ENCODE peak calls at places on chromosomes 13 and 19, in ten cellular contexts. J is H1, D is heart right ventricle, R is pancreas, B is psoas muscle, A is uterus, O is tibial nerve, Q is K562, P is AG04450, N is testis. X is an unnamed sample. For H3K27me3, the result is how much of the 10 kb centered on the place peaks cover.

GRCh38 chr13:102951808-102952207 is 106.0 kb downstream of the ERCC5 start:
- DNase-seq in J (no peak), D (no peak), Q (no peak), O (no peak), B (no peak), R (no peak), A (no peak), P (no peak), N (no peak), X (no peak)

GRCh38 chr13:39773833-39774232 is 118.4 kb downstream of the COG6 start:
- DNase-seq in P (no peak), R (no peak), D (no peak), A (no peak), O (no peak), N (no peak), Q (no peak), J (no peak), B (no peak), X (no peak)

GRCh38 chr19:48807590-48808308 is 3.1 kb downstream of the BCAT2 start:
- DNase-seq in B (no peak), J (no peak), R (no peak), P (no peak), D (no peak), O (no peak), N (no peak), A (no peak), Q (peak), X (no peak)

GRCh38 chr19:4966591-4966990 is 2.3 kb upstream of the KDM4B start:
- DNase-seq in D (no peak), O (no peak), Q (no peak), J (no peak), R (no peak), B (no peak), A (no peak), P (no peak), N (no peak), X (no peak)

GRCh38 chr19:42348211-42348610 is 22.8 kb downstream of the MEGF8 start:
- DNase-seq in J (no peak), R (no peak), Q (no peak), O (no peak), D (no peak), A (no peak), N (no peak), B (no peak), P (no peak), X (no peak)

GRCh38 chr13:90680826-90681225 is 666.7 kb upstream of the MIR17HG start:
- DNase-seq in O (no peak), R (no peak), N (no peak), B (no peak), Q (no peak), P (no peak), J (no peak), A (no peak), D (no peak), X (no peak)

GRCh38 chr13:39676315-39676876 is 20.9 kb downstream of the COG6 start:
- DNase-seq in N (peak), B (no peak), A (peak), P (no peak), Q (peak), R (no peak), D (no peak), O (peak), J (no peak), X (no peak)

GRCh38 chr13:98507060-98507797 is 69.7 kb downstream of the STK24 start:
- DNase-seq in N (peak), R (peak), D (peak), J (peak), Q (peak), A (peak), O (peak), B (peak), P (no peak), X (peak)

GRCh38 chr13:30457306-30457891 is 8.3 kb downstream of the HMGB1 start:
- DNase-seq in B (no peak), R (no peak), D (no peak), Q (no peak), O (no peak), N (no peak), P (no peak), J (no peak), A (no peak), X (no peak)

GRCh38 chr13:58991826-58992477 is 1171.8 kb downstream of the DIAPH3 start:
- DNase-seq in B (no peak), R (no peak), D (no peak), Q (no peak), P (no peak), N (no peak), A (no peak), J (no peak), O (no peak), X (no peak)

GRCh38 chr19:21439372-21439771 is 42.4 kb downstream of the ZNF493 start:
- DNase-seq in N (no peak), B (no peak), P (no peak), O (no peak), J (no peak), D (no peak), Q (no peak), R (no peak), A (peak), X (peak)

GRCh38 chr13:48539550-48539949 is 6.7 kb upstream of the RCBTB2 start:
- DNase-seq in N (no peak), P (no peak), B (peak), D (no peak), J (no peak), R (no peak), O (no peak), Q (no peak), A (no peak), X (peak)

GRCh38 chr19:38062959-38063786 is 156.2 kb downstream of the SIPA1L3 start:
- DNase-seq in N (no peak), O (no peak), J (no peak), R (no peak), P (no peak), B (no peak), Q (no peak), D (no peak), A (no peak), X (no peak)

GRCh38 chr13:75319244-75319643 is 162.7 kb downstream of the TBC1D4 start:
- DNase-seq in D (no peak), J (no peak), O (peak), P (no peak), A (no peak), R (no peak), B (no peak), N (no peak), Q (no peak), X (no peak)

GRCh38 chr13:28820099-28821051 is at the start of gene MTUS2:
- DNase-seq in P (no peak), B (no peak), A (no peak), J (no peak), O (no peak), Q (peak), R (peak), D (no peak), N (peak), X (no peak)

GRCh38 chr13:100388923-100389322 is 199.7 kb downstream of the GGACT start:
- DNase-seq in D (no peak), B (no peak), A (no peak), P (no peak), N (no peak), O (no peak), R (no peak), J (no peak), Q (no peak), X (no peak)

GRCh38 chr19:54465367-54466109 is 2.0 kb upstream of the LENG9 start:
- DNase-seq in J (no peak), D (no peak), N (no peak), O (no peak), P (no peak), A (no peak), B (peak), Q (no peak), R (no peak), X (peak)

GRCh38 chr13:104315606-104316005 is 1249.4 kb upstream of the SLC10A2 start:
- DNase-seq in D (no peak), R (no peak), A (no peak), P (peak), Q (no peak), B (no peak), J (no peak), N (no peak), O (no peak), X (no peak)

GRCh38 chr13:83730674-83731073 is 151.6 kb downstream of the SLITRK1 start:
- DNase-seq in D (no peak), B (no peak), P (no peak), J (no peak), Q (no peak), R (no peak), N (no peak), A (no peak), O (no peak), X (no peak)

GRCh38 chr13:114110091-114110829 is 22.2 kb downstream of the RASA3 start:
- DNase-seq in Q (no peak), J (no peak), B (peak), N (no peak), R (peak), O (no peak), A (peak), D (no peak), P (no peak), X (peak)

GRCh38 chr19:44685877-44686276 is 13.1 kb upstream of the CEACAM16 start:
- DNase-seq in A (no peak), B (no peak), Q (no peak), J (no peak), R (no peak), P (no peak), D (no peak), O (no peak), N (no peak), X (no peak)

GRCh38 chr13:76472916-76473315 is 413.3 kb downstream of the KCTD12 start:
- DNase-seq in D (no peak), N (no peak), J (no peak), A (no peak), P (no peak), B (no peak), O (no peak), R (no peak), Q (no peak), X (no peak)

GRCh38 chr19:14347999-14348889 is 33.0 kb upstream of the ADGRE5 start:
- DNase-seq in N (peak), Q (peak), P (no peak), D (peak), A (peak), B (peak), J (peak), O (peak), R (peak), X (peak)

GRCh38 chr19:38120471-38121030 is 103.5 kb downstream of the DPF1 start:
- DNase-seq in P (no peak), R (no peak), B (no peak), Q (no peak), O (no peak), A (no peak), D (no peak), N (peak), J (no peak), X (no peak)

GRCh38 chr19:46181386-46181774 is 33.3 kb downstream of the IGFL2 start:
- DNase-seq in J (no peak), B (no peak), D (no peak), R (no peak), P (no peak), A (no peak), Q (no peak), N (no peak), O (no peak), X (no peak)

DNA sequence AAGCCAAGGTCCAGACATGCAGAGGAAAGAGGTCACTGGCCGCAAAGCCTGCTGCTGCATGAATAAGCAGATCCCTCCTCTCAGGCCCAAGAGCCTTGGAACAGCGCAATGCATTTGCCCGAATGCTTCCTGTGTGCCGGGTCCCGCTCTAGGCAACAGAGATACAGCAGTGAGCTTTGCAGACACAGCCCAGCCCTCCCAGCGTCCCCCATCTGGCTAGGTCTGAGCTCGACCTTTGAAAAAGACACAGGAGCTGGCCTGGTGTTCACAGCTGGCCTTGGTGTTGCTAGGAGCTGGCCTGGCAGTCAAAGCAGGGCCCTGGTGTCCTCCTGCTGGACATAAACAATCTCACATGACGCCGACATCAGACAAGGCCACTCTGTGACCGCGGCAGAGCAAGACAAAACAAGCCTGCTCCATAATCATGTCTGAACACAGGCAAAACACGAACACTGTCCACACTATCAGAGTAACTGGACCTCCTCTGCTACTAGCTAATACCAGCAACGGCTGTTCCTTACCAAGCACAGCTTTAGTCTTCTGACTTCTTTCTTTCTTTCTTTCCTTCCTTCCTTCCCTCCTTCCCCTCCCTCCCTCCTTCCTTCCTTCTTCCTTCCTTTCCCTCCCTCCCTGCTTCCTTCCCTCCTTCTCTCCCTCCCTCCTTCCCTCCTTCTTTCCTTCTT is 5.7 kb upstream of the PEX11G start:
- DNase-seq in P (no peak), O (peak), B (peak), A (no peak), N (peak), J (no peak), D (peak), R (peak), Q (peak), X (peak)
- TF ChIP-seq CTCF in P (no peak), O (no peak), B (no peak), A (no peak), N (peak), J (no peak), D (peak), R (peak), Q (peak), X (peak)

GRCh38 chr19:30003862-30004261 is 61.8 kb downstream of the URI1 start:
- DNase-seq in B (no peak), R (no peak), O (no peak), J (no peak), D (no peak), Q (no peak), N (no peak), A (no peak), P (no peak), X (no peak)

GRCh38 chr19:29999490-29999889 is 57.5 kb downstream of the URI1 start:
- DNase-seq in B (no peak), A (no peak), J (no peak), O (no peak), N (no peak), R (no peak), D (no peak), Q (no peak), P (no peak), X (no peak)

GRCh38 chr19:30001794-30002193 is 59.8 kb downstream of the URI1 start:
- DNase-seq in R (no peak), Q (peak), D (no peak), J (no peak), O (no peak), P (no peak), A (no peak), B (no peak), N (no peak), X (no peak)

GRCh38 chr19:30001301-30001700 is 59.3 kb downstream of the URI1 start:
- DNase-seq in B (no peak), Q (no peak), A (no peak), D (no peak), R (no peak), P (no peak), O (no peak), N (no peak), J (no peak), X (no peak)

DNA sequence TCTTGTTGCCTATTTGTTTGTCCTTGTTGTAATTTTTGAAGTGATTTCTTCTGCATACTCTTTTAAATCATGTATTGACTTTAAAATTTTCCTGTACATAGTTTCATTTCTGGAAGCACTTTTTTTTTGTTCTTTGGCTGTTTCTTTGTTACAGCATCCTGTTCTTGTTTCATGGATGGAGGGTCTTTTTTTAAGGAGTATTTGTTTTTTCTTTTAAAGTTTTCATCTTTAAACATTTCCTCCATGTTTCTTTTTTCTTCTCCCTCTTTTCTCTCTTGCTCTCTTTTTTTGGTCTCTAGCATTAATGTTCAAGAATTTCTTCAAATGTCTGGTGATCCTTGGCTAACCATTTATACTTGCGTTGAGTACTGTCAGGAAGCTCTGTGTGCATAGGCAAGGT is 58.8 kb downstream of the URI1 start:
- DNase-seq in N (no peak), R (no peak), Q (no peak), B (no peak), A (no peak), O (no peak), J (no peak), D (no peak), P (no peak), X (no peak)
- H3K4me3 ChIP-seq in N (no peak), R (no peak), Q (no peak), B (no peak), A (no peak), O (no peak), J (no peak), D (no peak), P (no peak), X (no peak)

GRCh38 chr19:29538651-29539050 is 12.9 kb downstream of the VSTM2B start:
- DNase-seq in B (no peak), A (no peak), Q (no peak), D (no peak), J (no peak), O (no peak), P (no peak), N (no peak), R (no peak), X (no peak)
- H3K27me3 ChIP-seq in B (under half), A (under half), Q (under half), D (under half), J (under half), O (under half), P (under half), N (under half), R (under half), X (under half)

GRCh38 chr13:110563463-110563774 is 1.9 kb upstream of the RAB20 start:
- DNase-seq in Q (no peak), N (no peak), J (no peak), A (no peak), O (no peak), P (no peak), R (no peak), D (no peak), B (no peak), X (no peak)

GRCh38 chr13:110566201-110566600 is 4.7 kb upstream of the RAB20 start:
- DNase-seq in D (no peak), O (no peak), J (no peak), A (no peak), B (no peak), Q (no peak), N (no peak), R (no peak), P (no peak), X (no peak)

GRCh38 chr13:110562696-110563462 is 1.4 kb upstream of the RAB20 start:
- DNase-seq in Q (peak), B (no peak), D (no peak), N (no peak), R (no peak), P (no peak), J (no peak), O (no peak), A (no peak), X (peak)

GRCh38 chr13:110564472-110564985 is 3.0 kb upstream of the RAB20 start:
- DNase-seq in A (no peak), Q (no peak), P (no peak), R (no peak), D (no peak), J (no peak), O (no peak), B (no peak), N (no peak), X (no peak)

DNA sequence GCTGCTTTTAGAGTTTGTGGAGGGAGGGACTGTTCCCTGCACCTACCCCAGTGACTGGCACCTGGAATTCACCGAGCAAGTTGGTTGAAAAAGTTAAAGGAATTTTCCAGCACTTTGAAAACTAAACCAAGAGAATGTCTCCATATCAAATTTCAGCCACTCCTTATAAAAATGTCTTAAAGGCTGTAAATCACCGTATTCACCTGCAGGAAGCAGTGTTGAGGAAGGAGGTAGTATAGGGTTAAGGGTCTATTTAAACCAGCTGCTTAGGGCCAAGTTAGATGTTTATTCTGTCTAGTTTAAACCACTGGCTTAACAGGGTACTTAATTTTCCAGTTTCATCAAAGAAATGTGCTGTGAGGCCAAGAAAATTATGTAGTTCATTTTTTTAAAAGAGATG is 3.8 kb upstream of the RAB20 start:
- DNase-seq in D (no peak), J (no peak), O (no peak), R (no peak), A (no peak), Q (no peak), P (no peak), N (no peak), B (no peak), X (no peak)
- TF ChIP-seq CTCF in D (no peak), J (no peak), O (no peak), R (no peak), A (no peak), Q (no peak), P (peak), N (no peak), B (no peak), X (no peak)

GRCh38 chr19:50199254-50199545 is 4.2 kb upstream of the MYH14 start:
- DNase-seq in A (no peak), Q (no peak), P (no peak), O (no peak), B (no peak), N (no peak), D (peak), J (no peak), R (no peak), X (no peak)

GRCh38 chr19:50195224-50195623 is 8.2 kb upstream of the MYH14 start:
- DNase-seq in A (no peak), P (no peak), O (no peak), D (no peak), B (no peak), N (no peak), J (no peak), Q (no peak), R (no peak), X (no peak)

GRCh38 chr19:50196322-50196932 is 7.0 kb upstream of the MYH14 start:
- DNase-seq in O (no peak), A (no peak), D (no peak), R (no peak), Q (no peak), N (no peak), P (no peak), J (no peak), B (no peak), X (no peak)

GRCh38 chr19:50197348-50197747 is 6.1 kb upstream of the MYH14 start:
- DNase-seq in R (no peak), A (no peak), D (no peak), O (no peak), Q (no peak), J (no peak), P (no peak), N (no peak), B (no peak), X (no peak)

DNA sequence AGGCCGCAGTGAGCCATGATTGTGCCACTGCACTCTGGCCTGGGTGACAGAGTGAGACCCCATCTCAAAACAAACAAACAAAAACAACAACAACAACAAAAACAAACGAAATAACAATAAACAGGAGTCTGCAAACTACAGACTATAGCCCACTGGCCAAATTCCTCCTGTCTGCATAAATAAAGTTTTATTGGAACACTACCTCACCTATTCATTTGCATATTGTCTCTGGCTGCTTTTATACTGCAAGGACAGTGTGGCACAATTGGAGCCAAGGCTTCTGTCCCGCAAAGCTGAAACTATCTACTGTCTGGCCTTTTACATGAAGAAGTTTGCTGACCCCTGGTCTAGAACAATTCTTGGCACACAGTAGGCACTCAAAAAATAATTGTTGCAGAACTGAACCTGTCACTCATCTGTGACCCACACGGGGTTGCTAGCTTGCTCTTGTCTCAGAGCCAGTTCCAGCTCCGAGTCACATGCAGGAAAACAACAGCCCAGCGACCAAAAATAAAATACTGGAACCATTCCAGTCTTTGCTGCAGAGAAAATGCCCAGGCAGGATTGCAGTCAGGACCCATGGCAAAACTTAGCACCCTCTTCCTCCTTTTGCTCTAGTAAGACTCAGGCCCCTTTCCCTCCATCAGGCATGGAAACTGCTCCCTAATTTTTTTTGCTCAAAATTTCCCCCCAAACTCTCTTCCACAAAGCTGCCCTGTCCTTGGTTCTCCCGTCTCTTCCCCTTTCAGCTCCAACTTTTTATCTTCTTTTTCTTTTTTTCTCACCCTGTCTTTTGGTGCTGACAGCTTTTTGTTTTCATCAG is 4.8 kb upstream of the MYH14 start:
- DNase-seq in J (no peak), B (no peak), D (no peak), R (no peak), P (no peak), Q (no peak), A (no peak), N (no peak), O (peak), X (peak)
- H3K4me3 ChIP-seq in J (no peak), B (no peak), D (no peak), R (no peak), P (no peak), Q (no peak), A (no peak), N (no peak), O (no peak), X (no peak)

GRCh38 chr19:39261704-39262103 is 6.5 kb upstream of the IFNL2 start:
- DNase-seq in Q (no peak), B (no peak), J (no peak), A (no peak), R (no peak), D (no peak), P (no peak), N (no peak), O (no peak), X (no peak)
- H3K27me3 ChIP-seq in Q (under half), B (half or more), J (under half), A (under half), R (under half), D (half or more), P (under half), N (under half), O (half or more), X (under half)